ENCODE peak calls at places on chromosome 22, in six cellular contexts. One of them, this sample, is unnamed.

GRCh38 chr22:22199634-22200033 is 45.0 kb upstream of the VPREB1 start:
- DNase-seq in sigmoid colon: no peak
- DNase-seq in sciatic nerve: no peak
- DNase-seq in naive B cell: no peak
- DNase-seq in CD8-positive, alpha-beta T cell: no peak
- DNase-seq in activated T-helper 1 cell treated with Interleukin-2 at 50 U/mL for 16 hours: no peak
- DNase-seq in this sample: no peak

GRCh38 chr22:42752230-42752746 is 31.6 kb upstream of the A4GALT start:
- DNase-seq in naive B cell: no peak
- DNase-seq in activated T-helper 1 cell treated with Interleukin-2 at 50 U/mL for 16 hours: no peak
- DNase-seq in sigmoid colon: no peak
- DNase-seq in CD8-positive, alpha-beta T cell: no peak
- DNase-seq in sciatic nerve: no peak
- DNase-seq in this sample: no peak

GRCh38 chr22:35995772-35996171 is 32.9 kb downstream of the RBFOX2 start:
- DNase-seq in CD8-positive, alpha-beta T cell: no peak
- DNase-seq in naive B cell: no peak
- DNase-seq in sigmoid colon: peak
- DNase-seq in activated T-helper 1 cell treated with Interleukin-2 at 50 U/mL for 16 hours: no peak
- DNase-seq in sciatic nerve: peak
- DNase-seq in this sample: peak

GRCh38 chr22:24953294-24954113 is 988 bp downstream of the KIAA1671 start:
- DNase-seq in sciatic nerve: no peak
- DNase-seq in CD8-positive, alpha-beta T cell: no peak
- DNase-seq in activated T-helper 1 cell treated with Interleukin-2 at 50 U/mL for 16 hours: no peak
- DNase-seq in sigmoid colon: peak
- DNase-seq in naive B cell: no peak
- DNase-seq in this sample: no peak

GRCh38 chr22:30636226-30637077 is 871 bp downstream of the SLC35E4 start:
- DNase-seq in sigmoid colon: no peak
- DNase-seq in sciatic nerve: no peak
- DNase-seq in naive B cell: peak
- DNase-seq in CD8-positive, alpha-beta T cell: peak
- DNase-seq in activated T-helper 1 cell treated with Interleukin-2 at 50 U/mL for 16 hours: no peak
- DNase-seq in this sample: peak

GRCh38 chr22:22156716-22157499 is 87.7 kb upstream of the VPREB1 start:
- DNase-seq in sigmoid colon: no peak
- DNase-seq in CD8-positive, alpha-beta T cell: peak
- DNase-seq in activated T-helper 1 cell treated with Interleukin-2 at 50 U/mL for 16 hours: peak
- DNase-seq in sciatic nerve: no peak
- DNase-seq in naive B cell: peak
- DNase-seq in this sample: peak

GRCh38 chr22:50361688-50362087 is 18.6 kb downstream of the PPP6R2 start:
- DNase-seq in CD8-positive, alpha-beta T cell: peak
- DNase-seq in naive B cell: no peak
- DNase-seq in activated T-helper 1 cell treated with Interleukin-2 at 50 U/mL for 16 hours: no peak
- DNase-seq in sciatic nerve: no peak
- DNase-seq in sigmoid colon: no peak
- DNase-seq in this sample: no peak

GRCh38 chr22:45996241-45997076 is 19.5 kb upstream of the WNT7B start:
- DNase-seq in CD8-positive, alpha-beta T cell: peak
- DNase-seq in activated T-helper 1 cell treated with Interleukin-2 at 50 U/mL for 16 hours: no peak
- DNase-seq in sciatic nerve: peak
- DNase-seq in sigmoid colon: peak
- DNase-seq in naive B cell: no peak
- DNase-seq in this sample: peak

GRCh38 chr22:43473441-43473840 is 61.6 kb downstream of the MPPED1 start:
- DNase-seq in CD8-positive, alpha-beta T cell: no peak
- DNase-seq in naive B cell: no peak
- DNase-seq in sigmoid colon: no peak
- DNase-seq in sciatic nerve: no peak
- DNase-seq in activated T-helper 1 cell treated with Interleukin-2 at 50 U/mL for 16 hours: no peak
- DNase-seq in this sample: no peak

GRCh38 chr22:39173787-39174497 is 21.5 kb upstream of the CBX7 start:
- DNase-seq in naive B cell: no peak
- DNase-seq in sciatic nerve: no peak
- DNase-seq in sigmoid colon: no peak
- DNase-seq in CD8-positive, alpha-beta T cell: peak
- DNase-seq in activated T-helper 1 cell treated with Interleukin-2 at 50 U/mL for 16 hours: no peak
- DNase-seq in this sample: no peak

GRCh38 chr22:46695346-46696224 is 42.5 kb downstream of the CERK start:
- DNase-seq in sigmoid colon: peak
- DNase-seq in CD8-positive, alpha-beta T cell: no peak
- DNase-seq in sciatic nerve: no peak
- DNase-seq in activated T-helper 1 cell treated with Interleukin-2 at 50 U/mL for 16 hours: no peak
- DNase-seq in naive B cell: no peak
- DNase-seq in this sample: no peak

GRCh38 chr22:44085743-44086741 is 61.9 kb downstream of the PARVB start:
- DNase-seq in sigmoid colon: peak
- DNase-seq in naive B cell: peak
- DNase-seq in activated T-helper 1 cell treated with Interleukin-2 at 50 U/mL for 16 hours: no peak
- DNase-seq in CD8-positive, alpha-beta T cell: no peak
- DNase-seq in sciatic nerve: no peak
- DNase-seq in this sample: peak

This sample was measured in adipocyte.